ENCODE peak calls at places on chromosomes 12 and 14, in ten cellular contexts. N is AG09309, J is coronary artery, U is body of pancreas, A is GM12878, Q is BJ, S is type B pancreatic cell, W is lower leg skin, R is upper lobe of left lung, O is pancreas. G is an unnamed sample.

GRCh38 chr12:72236071-72236705 is 36.0 kb upstream of the TRHDE start:
- DNase-seq in N (no peak), J (no peak), U (no peak), A (no peak), Q (no peak), S (no peak), W (no peak), R (no peak), O (no peak), G (no peak)

GRCh38 chr14:95496111-95496681 is 20.3 kb downstream of the SYNE3 start:
- DNase-seq in N (no peak), J (no peak), U (no peak), A (no peak), Q (no peak), S (no peak), W (no peak), R (no peak), O (no peak), G (no peak)

GRCh38 chr14:22819191-22819988 is 4.2 kb upstream of the SLC7A7 start:
- DNase-seq in N (no peak), J (no peak), U (peak), A (no peak), Q (peak), S (no peak), W (peak), R (peak), O (peak), G (no peak)

GRCh38 chr12:64781374-64782029 is 22.3 kb upstream of the GNS start:
- DNase-seq in N (no peak), J (no peak), U (peak), A (no peak), Q (no peak), S (no peak), W (no peak), R (no peak), O (peak), G (peak)

GRCh38 chr14:55446833-55447232 is 6.4 kb upstream of the TBPL2 start:
- DNase-seq in N (peak), J (no peak), U (no peak), A (no peak), Q (no peak), S (no peak), W (no peak), R (no peak), O (no peak), G (no peak)

GRCh38 chr12:119936705-119937323 is 52.2 kb upstream of the BICDL1 start:
- DNase-seq in N (no peak), J (no peak), U (no peak), A (no peak), Q (no peak), S (no peak), W (no peak), R (no peak), O (no peak), G (no peak)

GRCh38 chr12:86774841-86775386 is 518.7 kb upstream of the MGAT4C start:
- DNase-seq in N (no peak), J (no peak), U (no peak), A (no peak), Q (no peak), S (no peak), W (no peak), R (no peak), O (no peak), G (no peak)

GRCh38 chr12:7645395-7646177 is 20.1 kb downstream of the APOBEC1 start:
- DNase-seq in N (peak), J (no peak), U (peak), A (no peak), Q (no peak), S (no peak), W (no peak), R (no peak), O (no peak), G (peak)

GRCh38 chr14:21102472-21103164 is 1.8 kb downstream of the TMEM253 start:
- DNase-seq in N (no peak), J (no peak), U (no peak), A (no peak), Q (no peak), S (no peak), W (no peak), R (no peak), O (no peak), G (no peak)

GRCh38 chr14:64773046-64773445 is 68.8 kb downstream of the PLEKHG3 start:
- DNase-seq in N (no peak), J (no peak), U (no peak), A (no peak), Q (no peak), S (no peak), W (no peak), R (no peak), O (no peak), G (no peak)

GRCh38 chr12:5560242-5560641 is 128.3 kb downstream of the NTF3 start:
- DNase-seq in N (no peak), J (no peak), U (no peak), A (no peak), Q (no peak), S (no peak), W (no peak), R (no peak), O (no peak), G (no peak)

GRCh38 chr12:29146201-29146600 is 2.9 kb upstream of the FAR2 start:
- DNase-seq in N (no peak), J (no peak), U (no peak), A (no peak), Q (no peak), S (no peak), W (no peak), R (no peak), O (no peak), G (no peak)

GRCh38 chr14:98792171-98792570 is 479.8 kb downstream of the BCL11B start:
- DNase-seq in N (no peak), J (no peak), U (no peak), A (no peak), Q (no peak), S (no peak), W (no peak), R (no peak), O (no peak), G (no peak)

GRCh38 chr12:205026-205425 is 8.9 kb downstream of the SLC6A12 start:
- DNase-seq in N (no peak), J (no peak), U (no peak), A (no peak), Q (no peak), S (no peak), W (no peak), R (no peak), O (no peak), G (no peak)

GRCh38 chr14:68039593-68039992 is 220.0 kb downstream of the RAD51B start:
- DNase-seq in N (no peak), J (no peak), U (no peak), A (no peak), Q (no peak), S (no peak), W (no peak), R (no peak), O (no peak), G (no peak)

GRCh38 chr14:52923902-52924575 is 26.8 kb downstream of the FERMT2 start:
- DNase-seq in N (no peak), J (no peak), U (peak), A (no peak), Q (no peak), S (no peak), W (no peak), R (no peak), O (no peak), G (peak)

GRCh38 chr12:18747960-18748359 is 10.0 kb downstream of the CAPZA3 start:
- DNase-seq in N (peak), J (no peak), U (no peak), A (no peak), Q (peak), S (no peak), W (no peak), R (no peak), O (no peak), G (no peak)

GRCh38 chr12:8948711-8949524 is 527 bp downstream of the M6PR start:
- DNase-seq in N (peak), J (no peak), U (no peak), A (no peak), Q (peak), S (no peak), W (no peak), R (no peak), O (no peak), G (peak)

GRCh38 chr12:106234513-106234912 is 13.3 kb downstream of the CKAP4 start:
- DNase-seq in N (no peak), J (no peak), U (no peak), A (no peak), Q (no peak), S (no peak), W (no peak), R (no peak), O (no peak), G (no peak)

GRCh38 chr12:14770495-14771313 is 32.6 kb downstream of the WBP11 start:
- DNase-seq in N (peak), J (peak), U (peak), A (peak), Q (peak), S (peak), W (peak), R (peak), O (peak), G (peak)

GRCh38 chr12:115885040-115885439 is 392.5 kb downstream of the MED13L start:
- DNase-seq in N (no peak), J (no peak), U (peak), A (no peak), Q (no peak), S (no peak), W (no peak), R (no peak), O (no peak), G (no peak)

GRCh38 chr12:77940011-77940423 is 109.3 kb downstream of the NAV3 start:
- DNase-seq in N (peak), J (no peak), U (no peak), A (no peak), Q (peak), S (no peak), W (no peak), R (no peak), O (no peak), G (no peak)

GRCh38 chr12:57523706-57524614 is 1.3 kb downstream of the MBD6 start:
- DNase-seq in N (no peak), J (no peak), U (no peak), A (no peak), Q (no peak), S (no peak), W (no peak), R (no peak), O (no peak), G (peak)

GRCh38 chr12:128684357-128684756 is 139.4 kb downstream of the SLC15A4 start:
- DNase-seq in N (no peak), J (no peak), U (no peak), A (no peak), Q (no peak), S (no peak), W (no peak), R (no peak), O (no peak), G (no peak)

GRCh38 chr12:80792861-80793260 is 76.1 kb downstream of the MYF5 start:
- DNase-seq in N (no peak), J (no peak), U (no peak), A (no peak), Q (no peak), S (no peak), W (no peak), R (no peak), O (no peak), G (no peak)

GRCh38 chr12:108689314-108690190 is 41.8 kb downstream of the CORO1C start:
- DNase-seq in N (no peak), J (no peak), U (no peak), A (no peak), Q (no peak), S (no peak), W (peak), R (no peak), O (no peak), G (peak)

GRCh38 chr14:52365071-52365470 is 51.0 kb downstream of the PTGER2 start:
- DNase-seq in N (no peak), J (no peak), U (no peak), A (no peak), Q (no peak), S (no peak), W (no peak), R (no peak), O (no peak), G (no peak)

GRCh38 chr12:130754234-130755001 is 38.3 kb upstream of the RIMBP2 start:
- DNase-seq in N (no peak), J (no peak), U (no peak), A (no peak), Q (no peak), S (no peak), W (no peak), R (no peak), O (no peak), G (no peak)

GRCh38 chr14:73785336-73785833 is 66.2 kb upstream of the PTGR2 start:
- DNase-seq in N (no peak), J (no peak), U (no peak), A (no peak), Q (peak), S (no peak), W (no peak), R (no peak), O (no peak), G (no peak)

GRCh38 chr12:50528800-50529199 is 24.0 kb downstream of the DIP2B start:
- DNase-seq in N (no peak), J (no peak), U (no peak), A (no peak), Q (no peak), S (no peak), W (no peak), R (no peak), O (no peak), G (no peak)

GRCh38 chr14:96525452-96525851 is 23.3 kb downstream of the PAPOLA start:
- DNase-seq in N (no peak), J (no peak), U (no peak), A (no peak), Q (no peak), S (no peak), W (no peak), R (no peak), O (no peak), G (no peak)

GRCh38 chr12:10501031-10501430 is 4.7 kb upstream of the EIF2S3B start:
- DNase-seq in N (peak), J (no peak), U (no peak), A (no peak), Q (no peak), S (no peak), W (no peak), R (no peak), O (no peak), G (no peak)
- TF ChIP-seq CTCF in N (peak), J (no peak), U (peak), A (peak), Q (peak), S (no peak), W (no peak), R (no peak), O (no peak), G (peak)

DNA sequence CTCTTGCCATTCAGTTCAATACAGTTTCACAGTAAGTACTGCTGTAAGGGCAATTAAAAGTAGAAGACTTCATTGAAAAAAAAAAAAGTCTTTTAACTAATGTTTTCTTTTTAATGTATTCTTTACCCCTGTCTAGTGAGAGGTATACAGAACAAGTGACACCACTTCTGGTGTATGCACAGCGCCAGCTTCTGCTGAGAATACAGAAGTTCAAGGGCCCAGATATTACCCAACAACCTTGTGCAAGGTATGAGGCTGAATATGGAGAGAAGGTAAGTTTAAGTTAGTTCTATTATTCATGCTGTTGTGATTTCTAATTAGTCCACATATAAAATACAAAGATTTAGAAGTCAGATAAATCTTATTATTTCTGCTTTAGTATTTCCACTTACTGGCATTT is 168.7 kb downstream of the CFAP54 start:
- DNase-seq in N (no peak), J (no peak), U (no peak), A (no peak), Q (no peak), S (no peak), W (no peak), R (no peak), O (no peak), G (no peak)
- TF ChIP-seq CTCF in N (no peak), J (no peak), U (no peak), A (peak), Q (no peak), S (no peak), W (no peak), R (no peak), O (no peak), G (no peak)

DNA sequence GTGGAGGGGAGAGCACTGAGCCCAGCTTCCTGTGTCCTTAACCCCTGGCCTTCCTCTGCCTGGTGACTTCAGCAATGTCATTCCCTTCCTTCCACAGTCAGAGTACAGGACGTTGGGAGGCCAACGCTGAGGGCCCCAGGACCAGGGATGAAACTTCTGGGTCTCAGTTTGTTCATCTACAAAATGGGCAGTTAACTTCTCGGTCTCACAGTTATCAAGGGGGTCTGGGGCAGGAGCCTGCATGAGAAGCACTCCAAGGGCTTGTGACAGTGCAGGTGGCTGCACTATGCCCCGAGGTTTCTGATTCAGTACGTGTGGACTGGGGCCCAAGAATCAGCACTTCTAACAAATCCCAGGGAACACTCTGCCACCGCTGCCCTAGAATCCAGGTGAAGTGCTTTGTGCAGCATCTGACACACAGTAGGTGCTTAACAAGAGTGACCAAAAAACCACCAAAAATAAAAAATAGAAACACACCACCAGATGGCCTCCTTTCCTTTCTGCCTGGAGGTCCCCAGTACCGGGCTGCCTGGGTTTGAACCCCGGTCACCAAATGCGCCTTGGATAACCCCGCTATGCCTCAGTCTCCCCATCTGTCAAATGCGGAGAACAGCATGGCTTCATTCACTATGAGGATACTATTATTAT is 80.4 kb downstream of the RFLNA start:
- DNase-seq in N (no peak), J (no peak), U (no peak), A (no peak), Q (no peak), S (no peak), W (no peak), R (no peak), O (no peak), G (no peak)
- TF ChIP-seq CTCF in N (no peak), J (no peak), U (no peak), A (peak), Q (no peak), S (no peak), W (no peak), R (no peak), O (no peak), G (no peak)

GRCh38 chr12:65881348-65881961 is 57.2 kb downstream of the HMGA2 start:
- DNase-seq in N (peak), J (peak), U (peak), A (no peak), Q (no peak), S (no peak), W (peak), R (no peak), O (peak), G (no peak)
- TF ChIP-seq CTCF in N (no peak), J (no peak), U (no peak), A (no peak), Q (no peak), S (no peak), W (no peak), R (no peak), O (no peak), G (no peak)